ENCODE peak calls at places on chromosomes 12 and 14, in six cellular contexts. K is Peyer's patch; L is NCI-H510A treated with DMSO at 0.1 percent for 48 hours; A is activated T-cell treated with anti-CD3 and anti-CD28 coated beads, Interleukin-2, amount 50 U/mL, for 72 hours; D is AG09309; Q is posterior vena cava. H is an unnamed sample.

GRCh38 chr14:68549057-68549421 is 243.8 kb downstream of the ZFP36L1 start:
- DNase-seq in K (no peak), L (no peak), A (no peak), D (peak; percentile 72), Q (no peak), H (no peak)

GRCh38 chr12:78951746-78952532 is 87.4 kb downstream of the SYT1 start:
- DNase-seq in K (no peak), L (no peak), A (no peak), D (no peak), Q (no peak), H (no peak)

GRCh38 chr12:46244273-46244672 is 24.6 kb downstream of the SLC38A1 start:
- DNase-seq in K (no peak), L (no peak), A (no peak), D (no peak), Q (no peak), H (no peak)

GRCh38 chr14:70724944-70725343 is 83.2 kb downstream of the TTC9 start:
- DNase-seq in K (no peak), L (no peak), A (no peak), D (no peak), Q (no peak), H (no peak)

GRCh38 chr14:95498622-95499353 is 17.7 kb downstream of the SYNE3 start:
- DNase-seq in K (peak; percentile 33), L (no peak), A (no peak), D (no peak), Q (peak; percentile 52), H (no peak)

GRCh38 chr12:85279449-85280137 is 427 bp upstream of the ALX1 start:
- DNase-seq in K (peak; percentile 35), L (no peak), A (no peak), D (no peak), Q (no peak), H (no peak)

GRCh38 chr12:4833511-4833910 is 76.2 kb upstream of the KCNA1 start:
- DNase-seq in K (no peak), L (no peak), A (no peak), D (no peak), Q (peak; percentile 6), H (no peak)

GRCh38 chr14:26286066-26286791 is 311.6 kb downstream of the NOVA1 start:
- DNase-seq in K (no peak), L (no peak), A (no peak), D (no peak), Q (no peak), H (no peak)

GRCh38 chr12:47858511-47859266 is 39.0 kb upstream of the HDAC7 start:
- DNase-seq in K (no peak), L (no peak), A (no peak), D (no peak), Q (peak; percentile 67), H (no peak)

GRCh38 chr12:9784326-9784725 is 23.6 kb upstream of the CD69 start:
- DNase-seq in K (no peak), L (no peak), A (no peak), D (no peak), Q (no peak), H (no peak)

GRCh38 chr12:57632369-57632897 is 568 bp downstream of the B4GALNT1 start:
- DNase-seq in K (no peak), L (peak; percentile 33), A (peak; percentile 37), D (no peak), Q (no peak), H (no peak)

GRCh38 chr14:91892918-91893527 is 25.7 kb upstream of the TC2N start:
- DNase-seq in K (no peak), L (peak; percentile 22), A (peak; percentile 47), D (no peak), Q (no peak), H (no peak)

GRCh38 chr14:74973003-74973614 is 17.7 kb upstream of the PGF start:
- DNase-seq in K (no peak), L (no peak), A (peak; percentile 37), D (no peak), Q (peak; percentile 93), H (no peak)

GRCh38 chr14:33938131-33938949 is 12.5 kb downstream of the EGLN3 start:
- DNase-seq in K (peak; percentile 84), L (peak; percentile 63), A (no peak), D (no peak), Q (peak; percentile 87), H (no peak)

GRCh38 chr12:11269607-11270006 is at the start of gene PRB3:
- DNase-seq in K (no peak), L (no peak), A (no peak), D (no peak), Q (no peak), H (no peak)

GRCh38 chr14:91649930-91650329 is 82.0 kb downstream of the CATSPERB start:
- DNase-seq in K (no peak), L (peak; percentile 46), A (peak; percentile 4), D (peak; percentile 11), Q (no peak), H (no peak)

GRCh38 chr14:24366664-24367505 is 1.1 kb upstream of the NFATC4 start:
- DNase-seq in K (peak; percentile 89), L (peak; percentile 98), A (peak; percentile 50), D (peak; percentile 89), Q (peak; percentile 97), H (peak; percentile 58)

GRCh38 chr12:121649819-121650353 is 19.6 kb downstream of the MORN3 start:
- DNase-seq in K (no peak), L (no peak), A (no peak), D (no peak), Q (no peak), H (no peak)